ENCODE peak calls at places on chromosomes 5 and 9, in seven cellular contexts. J is endothelial cell, D is fibroblast of villous mesenchyme, R is Panc1, F is adrenal gland, N is RWPE1, B is progenitor cell of endocrine pancreas. I is an unnamed sample.
A peak's percentile ranks its signal among the peaks of the same experiment; 100 is the strongest.

GRCh38 chr5:98397081-98397480 is 376.4 kb upstream of the RGMB start:
- DNase-seq in J (no peak), D (peak; percentile 21), R (no peak), F (no peak), N (no peak), B (no peak), I (no peak)

GRCh38 chr5:151739939-151740335 is 18.5 kb downstream of the ATOX1 start:
- DNase-seq in J (no peak), D (peak; percentile 93), R (no peak), F (peak; percentile 27), N (peak; percentile 62), B (no peak), I (no peak)

GRCh38 chr9:113918697-113919390 is 42.7 kb downstream of the ZNF618 start:
- DNase-seq in J (no peak), D (no peak), R (no peak), F (no peak), N (no peak), B (no peak), I (no peak)

GRCh38 chr5:158882236-158882635 is 217.5 kb downstream of the EBF1 start:
- DNase-seq in J (no peak), D (no peak), R (no peak), F (no peak), N (no peak), B (no peak), I (no peak)

GRCh38 chr5:66828046-66828550 is 231.9 kb downstream of the MAST4 start:
- DNase-seq in J (no peak), D (no peak), R (no peak), F (no peak), N (no peak), B (no peak), I (no peak)

GRCh38 chr9:23693374-23693773 is 132.7 kb downstream of the ELAVL2 start:
- DNase-seq in J (no peak), D (no peak), R (no peak), F (no peak), N (no peak), B (no peak), I (no peak)

GRCh38 chr9:86099695-86100364 is 472 bp upstream of the GOLM1 start:
- DNase-seq in J (peak; percentile 15), D (peak; percentile 65), R (no peak), F (no peak), N (peak; percentile 29), B (no peak), I (peak; percentile 56)

GRCh38 chr5:109701252-109701651 is 11.5 kb downstream of the MAN2A1 start:
- DNase-seq in J (no peak), D (no peak), R (no peak), F (no peak), N (no peak), B (no peak), I (no peak)

GRCh38 chr5:124906339-124907097 is 160.1 kb upstream of the ZNF608 start:
- DNase-seq in J (peak; percentile 4), D (peak; percentile 91), R (no peak), F (peak; percentile 75), N (peak; percentile 18), B (no peak), I (peak; percentile 18)

GRCh38 chr5:130687085-130687733 is 477.8 kb downstream of the HINT1 start:
- DNase-seq in J (no peak), D (no peak), R (no peak), F (no peak), N (no peak), B (no peak), I (no peak)

GRCh38 chr5:58934629-58935097 is 351.8 kb downstream of the RAB3C start:
- DNase-seq in J (no peak), D (no peak), R (no peak), F (no peak), N (no peak), B (no peak), I (no peak)

GRCh38 chr9:13427587-13427986 is 148.1 kb upstream of the MPDZ start:
- DNase-seq in J (peak; percentile 14), D (peak; percentile 66), R (no peak), F (no peak), N (peak; percentile 34), B (no peak), I (no peak)

GRCh38 chr9:4315582-4316215 is 15.8 kb upstream of the GLIS3 start:
- DNase-seq in J (peak; percentile 82), D (peak; percentile 80), R (no peak), F (peak; percentile 82), N (peak; percentile 46), B (peak; percentile 59), I (peak; percentile 88)

GRCh38 chr9:79940919-79941318 is 369.2 kb downstream of the TLE4 start:
- DNase-seq in J (no peak), D (no peak), R (no peak), F (no peak), N (no peak), B (no peak), I (no peak)

GRCh38 chr5:156411-157072 is 34.8 kb upstream of the LRRC14B start:
- DNase-seq in J (no peak), D (no peak), R (no peak), F (no peak), N (no peak), B (no peak), I (peak; percentile 12)

GRCh38 chr5:95731571-95732554 is 727 bp downstream of the RHOBTB3 start:
- DNase-seq in J (peak; percentile 37), D (peak; percentile 59), R (no peak), F (peak; percentile 63), N (peak; percentile 27), B (peak; percentile 44), I (peak; percentile 76)

GRCh38 chr9:112408819-112409218 is 28.9 kb downstream of the HSDL2 start:
- DNase-seq in J (no peak), D (no peak), R (no peak), F (no peak), N (no peak), B (no peak), I (no peak)

GRCh38 chr5:159002201-159002600 is 97.5 kb downstream of the EBF1 start:
- DNase-seq in J (no peak), D (no peak), R (no peak), F (no peak), N (no peak), B (no peak), I (no peak)

GRCh38 chr9:68750179-68750685 is 45.2 kb downstream of the PIP5K1B start:
- DNase-seq in J (no peak), D (no peak), R (no peak), F (no peak), N (no peak), B (no peak), I (no peak)

GRCh38 chr9:116208417-116209232 is 55.0 kb downstream of the PAPPA start:
- DNase-seq in J (no peak), D (peak; percentile 72), R (no peak), F (no peak), N (no peak), B (no peak), I (no peak)
- TF ChIP-seq CTCF in J (no peak), D (peak; percentile 42), R (no peak), F (no peak), N (no peak), B (no peak), I (no peak)

DNA sequence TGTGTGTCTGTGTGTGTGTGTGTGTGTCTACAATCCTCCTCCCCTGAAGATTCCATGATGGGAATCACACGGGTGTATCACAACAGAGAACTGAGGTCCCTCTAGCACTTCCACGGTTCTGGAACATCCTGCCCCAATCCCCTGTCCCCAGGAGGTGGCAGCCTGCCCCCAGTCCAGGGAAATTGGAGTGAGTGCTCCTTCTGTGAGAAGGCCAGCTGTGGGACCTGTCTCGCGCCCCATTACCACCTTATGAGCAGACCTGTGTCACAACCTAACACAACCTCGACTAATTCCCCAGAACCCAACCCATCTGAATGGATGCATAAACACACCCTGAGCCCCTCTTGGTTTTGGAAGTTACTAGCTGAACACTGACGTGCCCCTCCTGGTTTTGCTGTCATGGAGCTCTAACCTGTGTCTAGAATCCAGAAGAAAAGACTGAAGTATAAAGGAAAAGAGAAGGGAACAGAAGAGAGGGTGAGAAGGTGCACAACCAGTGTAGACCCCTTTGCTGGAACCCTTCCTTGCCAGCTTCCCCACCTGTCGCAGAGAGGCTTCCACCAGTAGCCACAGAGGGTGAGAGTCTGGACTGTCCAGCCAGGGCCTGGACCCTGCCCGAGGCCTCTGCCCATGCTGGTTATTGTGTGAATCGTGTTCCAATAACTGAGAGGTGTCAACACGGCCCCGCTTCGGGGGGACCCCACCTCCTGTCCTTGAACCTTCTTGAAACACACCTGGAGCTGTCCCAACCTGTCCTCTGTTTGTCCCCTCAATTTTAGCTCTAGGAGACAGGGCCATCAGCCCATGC is 3.4 kb downstream of the BTNL9 start:
- DNase-seq in J (no peak), D (no peak), R (peak; percentile 15), F (no peak), N (no peak), B (no peak), I (no peak)
- TF ChIP-seq CTCF in J (no peak), D (no peak), R (peak; percentile 83), F (peak; percentile 15), N (no peak), B (no peak), I (no peak)

GRCh38 chr5:21823076-21823574 is 1030.0 kb downstream of the CDH12 start:
- DNase-seq in J (no peak), D (no peak), R (no peak), F (no peak), N (no peak), B (no peak), I (no peak)

GRCh38 chr5:21823588-21823987 is 1029.6 kb downstream of the CDH12 start:
- DNase-seq in J (no peak), D (no peak), R (no peak), F (no peak), N (no peak), B (no peak), I (no peak)

GRCh38 chr5:21820527-21820926 is 1032.6 kb downstream of the CDH12 start:
- DNase-seq in J (no peak), D (no peak), R (no peak), F (no peak), N (no peak), B (no peak), I (no peak)

GRCh38 chr5:21817668-21818419 is 1035.3 kb downstream of the CDH12 start:
- DNase-seq in J (no peak), D (peak; percentile 0), R (no peak), F (no peak), N (no peak), B (no peak), I (no peak)
- TF ChIP-seq CTCF in J (peak; percentile 85), D (no peak), R (no peak), F (peak; percentile 32), N (peak; percentile 55), B (peak; percentile 57), I (peak; percentile 78)

DNA sequence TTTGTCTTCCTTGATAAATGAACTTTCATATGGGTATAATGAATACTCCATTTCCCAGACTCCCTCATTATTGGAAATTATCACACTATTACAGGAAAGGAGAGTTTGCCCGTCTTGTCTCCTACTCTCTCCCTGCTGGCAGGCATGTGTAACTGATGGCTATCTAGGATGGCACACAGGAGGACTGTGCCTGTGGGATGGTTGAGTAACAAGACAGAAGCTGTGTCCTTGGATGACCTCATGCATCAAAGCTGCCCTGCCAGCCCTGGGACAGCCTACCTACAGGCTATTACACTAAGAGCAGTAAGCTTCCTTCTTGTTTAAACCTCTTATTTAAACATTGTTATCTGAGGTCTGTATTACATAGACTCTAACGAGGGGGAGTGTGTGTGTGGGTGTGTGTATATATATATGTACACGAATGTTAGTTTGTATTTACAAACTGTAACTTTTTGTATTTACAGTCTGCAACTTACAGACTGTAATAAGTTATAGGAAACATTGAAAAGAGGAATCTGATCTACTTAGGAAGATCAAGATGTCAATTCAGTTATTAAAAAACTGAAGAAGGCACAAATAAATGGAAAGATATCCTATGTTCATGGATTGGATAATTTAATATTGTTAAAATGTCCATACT is 247.6 kb upstream of the ACO1 start:
- DNase-seq in J (no peak), D (no peak), R (no peak), F (peak; percentile 38), N (peak; percentile 5), B (no peak), I (no peak)
- TF ChIP-seq CTCF in J (no peak), D (no peak), R (no peak), F (peak; percentile 22), N (peak; percentile 9), B (peak; percentile 8), I (peak; percentile 21)